ENCODE peak calls at places on chromosomes 13 and 19, in four cellular contexts. W, Q, H and R are unnamed samples.
A peak's percentile ranks its signal among the peaks of the same experiment; 100 is the strongest.

GRCh38 chr13:44142911-44143665 is 230.5 kb upstream of the SERP2 start:
- DNase-seq in W (peak; percentile 49), Q (no peak), H (no peak), R (no peak)

GRCh38 chr19:55641376-55642152 is 762 bp downstream of the ZNF580 start:
- DNase-seq in H (no peak), W (peak; percentile 34), Q (no peak), R (no peak)

GRCh38 chr19:11418518-11419506 is at the start of gene RGL3:
- DNase-seq in H (no peak), Q (no peak), W (no peak), R (no peak)

GRCh38 chr19:11195169-11195568 is 2.2 kb downstream of the KANK2 start:
- DNase-seq in W (peak; percentile 42), Q (no peak), H (no peak), R (no peak)

GRCh38 chr13:38954291-38954690 is 36.3 kb downstream of the STOML3 start:
- DNase-seq in H (no peak), Q (no peak), W (peak; percentile 10), R (no peak)

GRCh38 chr13:62387642-62388041 is 972.0 kb upstream of the PCDH20 start:
- DNase-seq in H (no peak), W (no peak), Q (no peak), R (no peak)

GRCh38 chr13:46295531-46296464 is 84.1 kb downstream of the LRRC63 start:
- DNase-seq in Q (no peak), H (no peak), W (peak; percentile 58), R (peak; percentile 53)

GRCh38 chr19:34253711-34254551 is 423 bp upstream of the GARRE1 start:
- DNase-seq in W (peak; percentile 69), Q (no peak), H (peak; percentile 82), R (no peak)

GRCh38 chr13:106314417-106314816 is 221.0 kb downstream of the EFNB2 start:
- DNase-seq in W (no peak), Q (no peak), H (no peak), R (no peak)

GRCh38 chr19:36213793-36214387 is 575 bp downstream of the ZNF565 start:
- DNase-seq in W (peak; percentile 46), H (no peak), Q (no peak), R (no peak)

GRCh38 chr13:27189192-27189591 is 17.6 kb upstream of the USP12 start:
- DNase-seq in H (no peak), Q (no peak), W (no peak), R (no peak)

GRCh38 chr13:97165527-97166425 is 56.4 kb upstream of the MBNL2 start:
- DNase-seq in H (no peak), Q (no peak), W (no peak), R (no peak)

GRCh38 chr19:1671716-1672037 is 19.3 kb upstream of the TCF3 start:
- DNase-seq in Q (no peak), W (no peak), H (no peak), R (no peak)

GRCh38 chr19:2358548-2359173 is 1.4 kb upstream of the TMPRSS9 start:
- DNase-seq in Q (no peak), H (no peak), W (no peak), R (no peak)

GRCh38 chr19:44607049-44607448 is 6.3 kb upstream of the IGSF23 start:
- DNase-seq in W (peak; percentile 98), Q (no peak), H (no peak), R (no peak)

GRCh38 chr19:15268192-15268927 is 36.1 kb upstream of the EPHX3 start:
- DNase-seq in W (no peak), Q (no peak), H (no peak), R (no peak)

GRCh38 chr13:47901451-47901850 is 99.6 kb downstream of the SUCLA2 start:
- DNase-seq in W (no peak), Q (no peak), H (no peak), R (no peak)

GRCh38 chr19:13020002-13020414 is 24.7 kb downstream of the NFIX start:
- DNase-seq in H (no peak), W (no peak), Q (no peak), R (no peak)